ENCODE peak calls at places on chromosomes 12 and 14, in five cellular contexts. B is activated CD4-positive, alpha-beta memory T cell treated with anti-CD3 and anti-CD28 coated beads, Interleukin-2, amount 10 ng/mL, durations not matched to agents 7 days and 5 days; F is mesenchymal stem cell; S is COR-L47; H is naive thymus-derived CD8-positive, alpha-beta T cell. R is an unnamed sample.

GRCh38 chr12:51323317-51323960 is 535 bp downstream of the BIN2 start:
- DNase-seq in B (peak; percentile 72), F (no peak), S (no peak), H (peak; percentile 28), R (peak; percentile 58)

GRCh38 chr12:3317481-3317815 is 173.6 kb upstream of the PRMT8 start:
- DNase-seq in B (no peak), F (no peak), S (no peak), H (no peak), R (no peak)

GRCh38 chr12:55743131-55743921 is 404 bp downstream of the GDF11 start:
- DNase-seq in B (peak; percentile 67), F (peak; percentile 82), S (peak; percentile 65), H (peak; percentile 63), R (peak; percentile 59)

GRCh38 chr12:29921307-29921706 is 137.6 kb upstream of the TMTC1 start:
- DNase-seq in B (no peak), F (peak; percentile 65), S (no peak), H (no peak), R (no peak)

GRCh38 chr12:14259481-14260010 is 105.9 kb upstream of the ATF7IP start:
- DNase-seq in B (no peak), F (no peak), S (no peak), H (no peak), R (no peak)

GRCh38 chr12:15584366-15585041 is 204.7 kb downstream of the EPS8 start:
- DNase-seq in B (peak; percentile 31), F (peak; percentile 70), S (no peak), H (no peak), R (peak; percentile 30)

GRCh38 chr12:45912774-45913173 is 77.6 kb downstream of the SCAF11 start:
- DNase-seq in B (no peak), F (no peak), S (peak; percentile 37), H (no peak), R (no peak)

GRCh38 chr14:96582641-96582980 is 80.4 kb downstream of the PAPOLA start:
- DNase-seq in B (peak; percentile 5), F (no peak), S (no peak), H (no peak), R (no peak)

GRCh38 chr14:103628221-103628683 is 759 bp upstream of the KLC1 start:
- DNase-seq in B (no peak), F (peak; percentile 90), S (no peak), H (no peak), R (no peak)

GRCh38 chr12:79547044-79547734 is 143.6 kb downstream of the PAWR start:
- DNase-seq in B (no peak), F (no peak), S (no peak), H (no peak), R (no peak)

GRCh38 chr12:13103391-13104033 is at the start of gene GSG1:
- DNase-seq in B (peak; percentile 32), F (peak; percentile 30), S (no peak), H (no peak), R (no peak)

GRCh38 chr12:100862600-100863149 is 68.1 kb downstream of the ANO4 start:
- DNase-seq in B (no peak), F (peak; percentile 9), S (no peak), H (no peak), R (no peak)

GRCh38 chr12:4214912-4215861 is 58.4 kb upstream of the CCND2 start:
- DNase-seq in B (peak; percentile 24), F (no peak), S (no peak), H (no peak), R (peak; percentile 16)

GRCh38 chr12:120388711-120389431 is 19.9 kb upstream of the MSI1 start:
- DNase-seq in B (no peak), F (no peak), S (peak; percentile 39), H (no peak), R (no peak)

GRCh38 chr12:32891956-32892355 is 4.6 kb downstream of the PKP2 start:
- DNase-seq in B (no peak), F (peak; percentile 30), S (no peak), H (no peak), R (no peak)

GRCh38 chr12:89349814-89350213 is 2.5 kb downstream of the DUSP6 start:
- DNase-seq in B (no peak), F (peak; percentile 56), S (no peak), H (no peak), R (no peak)

GRCh38 chr12:58420496-58420895 is 479.1 kb downstream of the ATP23 start:
- DNase-seq in B (no peak), F (no peak), S (no peak), H (no peak), R (no peak)

GRCh38 chr12:823043-823698 is 70.8 kb downstream of the WNK1 start:
- DNase-seq in B (no peak), F (no peak), S (no peak), H (no peak), R (no peak)

GRCh38 chr14:56224691-56225681 is 106.8 kb downstream of the PELI2 start:
- DNase-seq in B (no peak), F (no peak), S (no peak), H (no peak), R (no peak)

GRCh38 chr12:466039-466438 is 6.3 kb downstream of the B4GALNT3 start:
- DNase-seq in B (no peak), F (no peak), S (no peak), H (no peak), R (no peak)

GRCh38 chr14:68679301-68679700 is 113.6 kb downstream of the ZFP36L1 start:
- DNase-seq in B (no peak), F (no peak), S (no peak), H (no peak), R (no peak)

GRCh38 chr12:126663304-126664094 is 1598.3 kb downstream of the AACS start:
- DNase-seq in B (no peak), F (no peak), S (no peak), H (no peak), R (no peak)